ENCODE peak calls at places on chromosomes 16 and 17, in nine cellular contexts. S, M, K, V, I, L, G, N and X are unnamed samples.
A peak's percentile ranks its signal among the peaks of the same experiment; 100 is the strongest.

GRCh38 chr16:69089091-69089912 is 16.2 kb upstream of the HAS3 start:
- DNase-seq in S (no peak), M (no peak), K (peak; percentile 81), V (no peak), I (no peak), L (no peak), G (no peak), N (no peak), X (no peak)

GRCh38 chr17:30808785-30809286 is 15.7 kb downstream of the CRLF3 start:
- DNase-seq in S (no peak), M (no peak), K (no peak), V (peak; percentile 65), I (no peak), L (no peak), G (no peak), N (no peak), X (no peak)

GRCh38 chr16:56424791-56425438 is 430 bp downstream of the AMFR start:
- DNase-seq in S (no peak), M (peak; percentile 27), K (peak; percentile 79), V (peak; percentile 58), I (peak; percentile 15), L (peak; percentile 67), G (peak; percentile 92), N (no peak), X (peak; percentile 66)

GRCh38 chr17:78126895-78127239 is 1.7 kb downstream of the TMC6 start:
- DNase-seq in S (no peak), M (no peak), K (no peak), V (no peak), I (no peak), L (no peak), G (no peak), N (no peak), X (no peak)

GRCh38 chr17:77884019-77884418 is 74.5 kb upstream of the TNRC6C start:
- DNase-seq in S (no peak), M (no peak), K (peak; percentile 73), V (peak; percentile 64), I (peak; percentile 29), L (no peak), G (peak; percentile 82), N (no peak), X (peak; percentile 82)

GRCh38 chr17:66677201-66677981 is 157.5 kb upstream of the CACNG5 start:
- DNase-seq in S (peak; percentile 70), M (peak; percentile 78), K (peak; percentile 18), V (peak; percentile 23), I (peak; percentile 82), L (no peak), G (no peak), N (no peak), X (no peak)

GRCh38 chr16:84514874-84515835 is 10.7 kb upstream of the MEAK7 start:
- DNase-seq in S (no peak), M (no peak), K (no peak), V (peak; percentile 90), I (no peak), L (peak; percentile 9), G (peak; percentile 94), N (peak; percentile 62), X (no peak)

GRCh38 chr17:82858376-82859126 is 18.7 kb upstream of the ZNF750 start:
- DNase-seq in S (no peak), M (peak; percentile 72), K (no peak), V (peak; percentile 64), I (no peak), L (no peak), G (no peak), N (no peak), X (no peak)

GRCh38 chr17:44345497-44346026 is 460 bp downstream of the GRN start:
- DNase-seq in S (no peak), M (no peak), K (peak; percentile 94), V (peak; percentile 69), I (peak; percentile 55), L (peak; percentile 62), G (peak; percentile 85), N (peak; percentile 62), X (peak; percentile 28)

GRCh38 chr17:15941781-15942180 is 3.1 kb upstream of the ADORA2B start:
- DNase-seq in S (no peak), M (peak; percentile 62), K (no peak), V (no peak), I (no peak), L (no peak), G (no peak), N (no peak), X (no peak)

GRCh38 chr17:21043296-21044232 is 753 bp upstream of the USP22 start:
- DNase-seq in S (peak; percentile 98), M (peak; percentile 35), K (peak; percentile 79), V (peak; percentile 97), I (peak; percentile 100), L (peak; percentile 98), G (peak; percentile 99), N (peak; percentile 98), X (peak; percentile 98)

GRCh38 chr16:75378616-75379015 is 54.7 kb downstream of the CFDP1 start:
- DNase-seq in S (no peak), M (no peak), K (no peak), V (no peak), I (no peak), L (no peak), G (no peak), N (no peak), X (no peak)
- H3K27ac ChIP-seq in S (no peak overlapping the region), M (no peak overlapping the region), K (no peak overlapping the region), V (no peak overlapping the region), I (no peak overlapping the region), L (no peak overlapping the region), G (peak overlapping the region; percentile 38), N (no peak overlapping the region), X (no peak overlapping the region)

DNA sequence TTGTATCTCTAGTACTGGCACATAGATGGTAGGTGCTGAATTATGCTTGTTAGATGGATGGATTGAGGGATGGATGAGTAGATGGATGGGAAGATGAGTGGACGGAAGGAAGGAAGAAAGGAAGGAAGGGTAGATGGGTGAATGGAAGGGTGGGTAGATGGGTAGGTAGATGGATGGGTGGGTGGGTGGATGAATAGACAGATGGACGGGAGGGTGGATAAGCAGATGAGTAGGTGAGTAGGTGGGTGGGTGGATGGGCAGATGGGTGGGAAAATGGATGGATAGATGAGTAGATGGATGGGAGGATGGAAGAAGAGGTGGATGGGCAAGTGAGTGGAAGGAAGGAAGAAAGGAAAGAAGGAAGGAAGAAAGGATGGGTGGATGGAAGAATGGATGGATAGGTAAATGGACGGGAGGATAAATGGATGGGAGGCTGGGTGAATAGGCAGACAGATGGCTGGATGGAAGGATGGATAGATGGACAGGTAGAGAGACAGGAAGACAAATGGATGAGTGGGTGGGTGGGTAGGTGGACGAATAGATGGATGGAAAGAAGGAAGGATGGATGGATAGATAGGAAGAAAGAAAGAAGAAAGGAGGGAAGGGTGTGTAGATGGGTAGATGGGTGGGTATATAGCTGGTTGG is 56.9 kb downstream of the MYH11 start:
- DNase-seq in S (no peak), M (no peak), K (no peak), V (no peak), I (no peak), L (no peak), G (no peak), N (no peak), X (no peak)
- H3K27ac ChIP-seq in S (no peak overlapping the region), M (no peak overlapping the region), K (no peak overlapping the region), V (no peak overlapping the region), I (no peak overlapping the region), L (no peak overlapping the region), G (no peak overlapping the region), N (no peak overlapping the region), X (no peak overlapping the region)

GRCh38 chr16:4135537-4135936 is 19.3 kb upstream of the ADCY9 start:
- DNase-seq in S (no peak), M (no peak), K (no peak), V (no peak), I (no peak), L (no peak), G (no peak), N (no peak), X (no peak)
- H3K27ac ChIP-seq in S (no peak overlapping the region), M (peak overlapping the region; percentile 85), K (no peak overlapping the region), V (no peak overlapping the region), I (no peak overlapping the region), L (no peak overlapping the region), G (no peak overlapping the region), N (no peak overlapping the region), X (no peak overlapping the region)

GRCh38 chr16:1691276-1691675 is 13.2 kb downstream of the JPT2 start:
- DNase-seq in S (no peak), M (peak; percentile 29), K (no peak), V (no peak), I (peak; percentile 26), L (no peak), G (no peak), N (no peak), X (no peak)
- H3K27ac ChIP-seq in S (no peak overlapping the region), M (peak overlapping the region; percentile 96), K (no peak overlapping the region), V (no peak overlapping the region), I (no peak overlapping the region), L (no peak overlapping the region), G (no peak overlapping the region), N (peak overlapping the region; percentile 76), X (no peak overlapping the region)

GRCh38 chr17:49403514-49404289 is 11.0 kb downstream of the PHB1 start:
- DNase-seq in S (no peak), M (no peak), K (peak; percentile 25), V (no peak), I (no peak), L (no peak), G (no peak), N (no peak), X (no peak)
- H3K27ac ChIP-seq in S (no peak overlapping the region), M (no peak overlapping the region), K (no peak overlapping the region), V (peak overlapping the region; percentile 8), I (no peak overlapping the region), L (no peak overlapping the region), G (peak overlapping the region; percentile 73), N (no peak overlapping the region), X (peak overlapping the region; percentile 90)

DNA sequence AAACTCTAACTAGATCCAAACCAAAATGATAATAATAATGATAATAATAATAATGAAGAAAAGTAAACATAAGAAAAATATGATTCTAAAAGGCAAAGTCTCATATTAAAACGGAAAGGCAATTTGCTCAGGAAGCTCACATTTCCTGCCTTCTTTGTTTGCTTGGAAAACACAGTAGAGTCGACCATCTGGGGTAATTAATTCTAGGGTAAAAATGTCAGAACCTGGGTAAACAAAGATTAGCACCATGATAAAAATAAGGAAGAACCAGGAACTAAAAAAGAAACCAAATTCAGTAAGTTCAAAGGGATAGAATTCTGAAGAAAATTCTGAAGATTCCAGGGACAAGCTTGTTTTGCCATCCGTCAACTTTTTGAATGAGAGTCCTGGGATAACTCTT is 16.2 kb downstream of the KRABD2 start:
- DNase-seq in S (no peak), M (no peak), K (no peak), V (no peak), I (no peak), L (no peak), G (no peak), N (no peak), X (no peak)
- H3K27ac ChIP-seq in S (no peak overlapping the region), M (no peak overlapping the region), K (no peak overlapping the region), V (no peak overlapping the region), I (no peak overlapping the region), L (no peak overlapping the region), G (peak overlapping the region; percentile 22), N (no peak overlapping the region), X (no peak overlapping the region)

GRCh38 chr16:22659933-22660332 is 149.2 kb downstream of the NPIPB5 start:
- DNase-seq in S (no peak), M (no peak), K (peak; percentile 34), V (no peak), I (no peak), L (no peak), G (no peak), N (no peak), X (no peak)
- H3K27ac ChIP-seq in S (no peak overlapping the region), M (no peak overlapping the region), K (no peak overlapping the region), V (no peak overlapping the region), I (no peak overlapping the region), L (no peak overlapping the region), G (no peak overlapping the region), N (no peak overlapping the region), X (no peak overlapping the region)